ENCODE peak calls at places on chromosomes 12 and 14, in nine cellular contexts. P is heart left ventricle, I is A549, E is neural progenitor cell, S is suprapubic skin, Y is GM23338, G is fibroblast of lung, M is WERI-Rb-1, U is brain microvascular endothelial cell. J is an unnamed sample.

GRCh38 chr14:44352212-44352611 is 154.9 kb downstream of the FSCB start:
- DNase-seq in G (no peak), Y (no peak), I (no peak), E (no peak), P (no peak), M (no peak), U (no peak), S (no peak), J (no peak)

GRCh38 chr14:88452231-88452630 is 66.8 kb downstream of the SPATA7 start:
- DNase-seq in E (no peak), Y (peak), S (no peak), P (no peak), M (no peak), G (no peak), I (peak), U (no peak), J (no peak)

GRCh38 chr14:98514016-98514415 is 758.0 kb downstream of the BCL11B start:
- DNase-seq in S (no peak), G (no peak), Y (no peak), M (no peak), I (no peak), P (no peak), E (no peak), U (no peak), J (no peak)

GRCh38 chr12:11795910-11796459 is 146.5 kb downstream of the ETV6 start:
- DNase-seq in Y (peak), E (peak), S (no peak), M (no peak), I (peak), P (no peak), G (peak), U (peak), J (no peak)

GRCh38 chr14:101843665-101844064 is 82.2 kb downstream of the PPP2R5C start:
- DNase-seq in S (no peak), G (no peak), E (no peak), P (no peak), U (no peak), M (no peak), I (peak), Y (peak), J (no peak)

GRCh38 chr12:118850244-118850825 is 131.0 kb upstream of the SRRM4 start:
- DNase-seq in S (no peak), I (peak), M (peak), G (no peak), P (no peak), Y (peak), U (peak), E (peak), J (no peak)

GRCh38 chr12:6334940-6335450 is 6.9 kb downstream of the TNFRSF1A start:
- DNase-seq in S (no peak), U (no peak), E (no peak), Y (no peak), M (no peak), I (no peak), P (no peak), G (no peak), J (no peak)

GRCh38 chr12:120282229-120282628 is 9.5 kb downstream of the RNU4-2 start:
- DNase-seq in S (no peak), P (no peak), Y (peak), E (no peak), I (no peak), U (no peak), G (no peak), M (no peak), J (no peak)

GRCh38 chr12:8661016-8661415 is 1.6 kb downstream of the MFAP5 start:
- DNase-seq in E (no peak), P (no peak), G (peak), I (no peak), U (no peak), M (no peak), S (no peak), Y (no peak), J (no peak)

GRCh38 chr12:8662592-8662991 is at the start of gene MFAP5:
- DNase-seq in I (no peak), S (no peak), Y (peak), M (no peak), E (peak), P (no peak), U (no peak), G (peak), J (no peak)

GRCh38 chr12:8664228-8664963 is 1.8 kb upstream of the MFAP5 start:
- DNase-seq in U (no peak), P (peak), G (peak), S (peak), I (no peak), E (no peak), Y (no peak), M (no peak), J (peak)

GRCh38 chr12:8658361-8658760 is 4.3 kb downstream of the MFAP5 start:
- DNase-seq in I (no peak), P (no peak), U (no peak), Y (peak), M (no peak), S (no peak), E (peak), G (peak), J (no peak)

GRCh38 chr12:8661751-8662150 is 875 bp downstream of the MFAP5 start:
- DNase-seq in U (no peak), P (no peak), Y (no peak), E (no peak), G (peak), I (no peak), M (no peak), S (no peak), J (no peak)
- H3K4me3 ChIP-seq in U (no peak), P (no peak), Y (no peak), E (no peak), G (no peak), I (no peak), M (no peak), S (peak), J (no peak)

GRCh38 chr12:45893240-45893639 is 97.1 kb downstream of the SCAF11 start:
- DNase-seq in E (peak), U (no peak), P (no peak), G (no peak), Y (peak), M (peak), S (no peak), I (peak), J (no peak)
- TF ChIP-seq CTCF in E (peak), U (peak), P (no peak), G (peak), Y (peak), M (peak), S (no peak), I (peak), J (no peak)

GRCh38 chr14:61718039-61718438 is 22.7 kb downstream of the HIF1A start:
- DNase-seq in I (no peak), P (no peak), G (no peak), M (no peak), S (no peak), Y (peak), E (peak), U (no peak), J (no peak)
- H3K4me3 ChIP-seq in I (no peak), P (no peak), G (no peak), M (no peak), S (no peak), Y (no peak), E (no peak), U (peak), J (no peak)

DNA sequence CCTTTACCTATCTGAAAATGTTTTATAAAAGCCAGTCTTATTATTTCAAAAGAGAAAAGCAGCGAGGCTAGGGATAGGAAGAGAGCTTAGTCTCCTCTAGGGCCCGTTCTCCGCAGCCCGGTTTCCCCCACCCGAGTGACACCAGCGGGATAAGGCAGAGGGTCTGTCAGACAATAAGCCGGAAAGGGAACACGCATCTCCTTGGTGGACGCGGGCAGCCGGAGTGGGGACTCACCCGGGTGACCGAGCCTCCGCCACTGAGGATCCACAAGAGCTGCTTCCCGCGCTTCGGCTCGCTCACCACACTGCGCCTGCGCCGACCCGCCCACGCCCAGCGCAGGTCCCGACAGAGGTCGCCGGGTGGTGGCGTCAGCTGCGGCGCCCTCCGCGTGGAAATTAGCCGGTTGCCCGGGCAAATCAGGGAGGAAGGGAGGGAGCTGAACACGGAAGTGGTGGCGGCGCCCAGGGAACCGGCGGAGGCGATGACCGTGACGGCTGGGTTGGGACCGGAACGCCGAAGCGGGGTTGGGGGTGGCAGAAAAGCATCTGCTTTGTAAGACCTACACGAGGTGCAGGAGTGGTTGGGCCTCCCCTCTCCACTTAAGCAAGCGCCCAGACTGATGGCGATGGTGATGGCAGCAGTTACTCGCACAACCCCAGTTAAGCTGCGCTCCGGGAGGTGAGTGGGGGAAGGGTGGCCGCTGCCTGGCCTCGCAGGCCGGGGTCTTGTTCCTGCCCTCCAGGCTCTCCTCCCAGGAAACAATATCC is at the start of the genes SOCS4 and WDHD1:
- DNase-seq in P (peak), G (peak), I (peak), Y (peak), S (peak), U (peak), M (peak), E (peak), J (peak)
- TF ChIP-seq CTCF in P (no peak), G (peak), I (no peak), Y (no peak), S (no peak), U (no peak), M (peak), E (peak), J (no peak)

GRCh38 chr14:68789002-68789797 is 3.7 kb downstream of the ZFP36L1 start:
- DNase-seq in I (peak), Y (peak), M (peak), S (peak), U (peak), E (peak), G (peak), P (peak), J (peak)

GRCh38 chr14:68789798-68790655 is 2.8 kb downstream of the ZFP36L1 start:
- DNase-seq in S (no peak), P (no peak), E (peak), Y (peak), U (no peak), M (no peak), G (no peak), I (peak), J (no peak)

GRCh38 chr14:68792022-68792829 is 641 bp downstream of the ZFP36L1 start:
- DNase-seq in S (peak), G (no peak), M (no peak), P (no peak), U (no peak), I (peak), Y (peak), E (peak), J (no peak)

GRCh38 chr14:68791078-68791983 is 1.5 kb downstream of the ZFP36L1 start:
- DNase-seq in U (no peak), E (peak), I (peak), Y (peak), G (peak), M (no peak), P (no peak), S (peak), J (peak)

DNA sequence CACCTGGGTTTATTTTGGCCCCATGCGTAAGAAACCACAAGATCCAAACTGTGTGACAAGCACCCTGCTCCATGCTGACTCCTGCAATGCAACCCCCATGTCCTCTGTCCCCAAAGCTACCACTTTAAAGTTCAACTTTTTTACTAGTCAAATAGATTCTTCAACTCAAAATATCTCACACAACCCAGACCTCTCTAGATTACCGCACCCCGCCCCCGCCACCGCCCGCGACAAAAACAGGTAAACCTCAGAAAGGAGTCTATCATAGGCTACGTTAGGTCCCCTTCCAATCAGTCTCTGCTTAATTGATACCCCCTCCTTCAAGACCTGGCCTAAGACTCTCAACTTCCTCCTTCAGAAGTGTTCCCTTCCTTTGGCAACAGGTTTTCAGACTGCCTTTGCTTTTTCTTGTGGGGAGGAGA is 2.2 kb downstream of the ZFP36L1 start:
- DNase-seq in M (no peak), I (no peak), S (peak), Y (no peak), G (no peak), U (no peak), E (no peak), P (no peak), J (no peak)
- H3K4me3 ChIP-seq in M (no peak), I (peak), S (peak), Y (peak), G (peak), U (peak), E (peak), P (peak), J (peak)

DNA sequence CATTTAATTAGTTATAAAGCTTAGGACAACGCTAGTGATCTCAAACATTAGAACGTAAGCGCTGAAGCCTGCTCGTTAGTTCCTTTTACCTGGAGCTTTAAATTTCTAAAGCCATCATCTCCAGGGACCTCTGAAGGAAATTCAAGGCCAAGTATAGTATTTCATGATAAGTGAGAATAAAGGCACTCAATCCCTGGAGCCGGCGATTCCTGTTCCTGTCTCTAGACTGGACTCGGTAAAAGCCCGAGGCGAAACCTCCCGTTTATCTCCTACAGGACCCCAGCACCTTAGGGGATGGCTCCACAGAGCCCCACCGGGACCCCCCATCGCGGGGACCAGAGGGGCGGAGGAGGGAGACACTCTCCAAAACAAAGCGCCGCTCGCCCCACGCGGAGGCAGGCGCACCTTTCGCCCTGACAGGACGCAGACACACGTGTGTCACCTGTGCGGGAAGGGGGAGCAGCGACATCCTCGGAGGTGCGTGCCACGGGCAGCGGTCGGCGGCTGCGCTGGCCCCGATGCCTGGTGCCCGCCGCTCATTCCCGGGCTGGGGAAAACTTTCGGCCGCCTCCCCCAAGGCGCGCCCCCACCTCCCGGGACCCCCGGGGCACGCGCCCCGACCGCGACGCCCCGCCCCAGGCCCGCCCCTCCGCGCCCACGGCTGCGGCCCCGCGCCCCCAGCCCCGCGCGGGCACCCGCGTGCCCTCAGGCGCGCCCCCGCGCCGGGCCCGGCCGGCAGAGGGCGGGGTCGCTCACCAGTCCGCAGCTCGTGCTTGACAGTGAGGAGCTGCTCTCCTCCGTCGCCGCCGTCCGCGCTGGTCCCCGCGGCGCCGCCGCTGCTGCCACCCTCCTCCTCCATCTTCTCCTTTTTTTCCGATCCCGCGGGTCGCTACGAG is 617 bp downstream of the RPS6KA5 start:
- DNase-seq in Y (peak), P (peak), I (no peak), M (peak), S (peak), E (peak), G (no peak), U (peak), J (peak)
- TF ChIP-seq CTCF in Y (no peak), P (peak), I (peak), M (peak), S (peak), E (peak), G (no peak), U (no peak), J (no peak)

DNA sequence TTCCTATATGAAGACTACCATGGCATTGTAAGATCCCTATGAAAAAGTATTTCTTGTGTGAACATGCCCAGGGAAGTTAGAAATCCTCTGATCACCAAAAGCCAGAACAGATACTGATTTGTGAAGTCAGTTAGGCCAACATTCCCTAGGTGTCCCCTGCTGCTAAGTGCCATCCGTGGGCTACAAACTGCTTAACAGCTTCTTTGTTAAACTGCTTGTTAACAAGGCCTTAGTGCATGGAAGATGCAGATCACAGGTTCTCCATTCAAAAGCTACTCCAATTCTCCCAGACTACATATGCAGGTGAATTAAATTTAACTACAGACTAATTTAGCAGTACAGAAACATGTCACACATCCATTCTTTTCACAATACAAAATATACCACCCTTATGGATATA is 108.2 kb downstream of the PRICKLE1 start:
- DNase-seq in E (peak), I (no peak), M (no peak), P (no peak), G (no peak), Y (peak), S (no peak), U (no peak), J (no peak)
- H3K4me3 ChIP-seq in E (no peak), I (no peak), M (no peak), P (no peak), G (no peak), Y (peak), S (no peak), U (no peak), J (no peak)

GRCh38 chr12:112443916-112444315 is 25.2 kb downstream of the PTPN11 start:
- DNase-seq in M (no peak), I (no peak), U (no peak), S (no peak), G (no peak), E (peak), Y (no peak), P (no peak), J (peak)
- TF ChIP-seq CTCF in M (no peak), I (no peak), U (no peak), S (no peak), G (no peak), E (no peak), Y (no peak), P (no peak), J (no peak)

GRCh38 chr12:54954228-54954627 is 30.3 kb downstream of the TESPA1 start:
- DNase-seq in Y (no peak), I (no peak), S (no peak), E (no peak), G (no peak), U (no peak), M (no peak), P (no peak), J (no peak)
- H3K4me3 ChIP-seq in Y (no peak), I (no peak), S (no peak), E (no peak), G (no peak), U (no peak), M (no peak), P (no peak), J (no peak)